ENCODE peak calls at places on chromosomes 3 and 15, in four cellular contexts. One of them, this sample, is unnamed. For H3K9me3, the result is how much of the 10 kb centered on the place peaks cover.

GRCh38 chr3:44762170-44762677 is 630 bp downstream of the KIF15 start:
- DNase-seq in GM12878: no peak
- DNase-seq in H1: no peak
- DNase-seq in HepG2: no peak
- DNase-seq in this sample: peak

GRCh38 chr3:117788499-117788898 is 1078.9 kb downstream of the TUSC7 start:
- DNase-seq in GM12878: no peak
- DNase-seq in H1: peak
- DNase-seq in HepG2: no peak
- DNase-seq in this sample: no peak

GRCh38 chr15:42385206-42385979 is 26.1 kb downstream of the CAPN3 start:
- DNase-seq in GM12878: no peak
- DNase-seq in H1: peak
- DNase-seq in HepG2: peak
- DNase-seq in this sample: peak

GRCh38 chr3:127671523-127672428 is 976 bp upstream of the ABTB1 start:
- DNase-seq in GM12878: no peak
- DNase-seq in H1: peak
- DNase-seq in HepG2: no peak
- DNase-seq in this sample: peak

GRCh38 chr3:10242182-10243065 is 5.8 kb upstream of the TATDN2 start:
- DNase-seq in GM12878: no peak
- DNase-seq in H1: no peak
- DNase-seq in HepG2: no peak
- DNase-seq in this sample: no peak

GRCh38 chr15:88644741-88645140 is 5.9 kb downstream of the ISG20 start:
- DNase-seq in GM12878: no peak
- DNase-seq in H1: no peak
- DNase-seq in HepG2: no peak
- DNase-seq in this sample: no peak

GRCh38 chr15:73979636-73980035 is 12.5 kb downstream of the STOML1 start:
- DNase-seq in GM12878: no peak
- DNase-seq in H1: no peak
- DNase-seq in HepG2: no peak
- DNase-seq in this sample: no peak

GRCh38 chr3:39183231-39184080 is 8.9 kb downstream of the XIRP1 start:
- DNase-seq in GM12878: no peak
- DNase-seq in H1: no peak
- DNase-seq in HepG2: no peak
- DNase-seq in this sample: no peak

GRCh38 chr3:9067352-9067975 is 104.2 kb upstream of the RAD18 start:
- DNase-seq in GM12878: peak
- DNase-seq in H1: peak
- DNase-seq in HepG2: peak
- DNase-seq in this sample: peak

GRCh38 chr3:98855811-98856400 is 45.6 kb downstream of the DCBLD2 start:
- DNase-seq in GM12878: no peak
- DNase-seq in H1: no peak
- DNase-seq in HepG2: no peak
- DNase-seq in this sample: no peak

GRCh38 chr15:56464893-56465520 is at the start of gene MNS1:
- DNase-seq in GM12878: peak
- DNase-seq in H1: no peak
- DNase-seq in HepG2: peak
- DNase-seq in this sample: peak

GRCh38 chr15:25224396-25224795 is 214.4 kb downstream of the UBE3A start:
- DNase-seq in GM12878: no peak
- DNase-seq in H1: no peak
- DNase-seq in HepG2: no peak
- DNase-seq in this sample: no peak
- H3K9me3 ChIP-seq in GM12878: under half
- H3K9me3 ChIP-seq in H1: half or more
- H3K9me3 ChIP-seq in HepG2: half or more
- H3K9me3 ChIP-seq in this sample: under half

GRCh38 chr3:147298511-147298982 is 107.8 kb downstream of the ZIC4 start:
- DNase-seq in GM12878: no peak
- DNase-seq in H1: no peak
- DNase-seq in HepG2: peak
- DNase-seq in this sample: no peak
- TF ChIP-seq CREB1 in GM12878: no peak
- TF ChIP-seq CREB1 in H1: no peak
- TF ChIP-seq CREB1 in HepG2: no peak
- TF ChIP-seq CREB1 in this sample: no peak

DNA sequence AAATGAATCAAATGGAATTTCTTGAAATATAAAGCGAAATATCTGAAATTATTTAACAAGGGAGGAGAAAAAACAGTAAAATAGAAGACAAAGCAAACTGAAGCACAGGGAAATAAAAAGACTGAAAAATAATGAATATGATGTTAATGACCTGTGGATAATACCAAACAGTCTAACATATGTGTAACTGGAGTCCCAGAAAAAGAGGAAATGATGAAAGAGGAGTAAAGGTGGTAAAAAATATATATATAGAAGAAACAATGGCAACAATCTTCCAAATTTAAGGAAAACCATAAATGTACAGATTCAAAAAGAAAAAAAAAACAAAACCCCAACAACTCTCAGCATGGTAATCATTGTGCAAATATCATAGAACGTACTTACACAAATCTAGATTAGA is 21.2 kb downstream of the UBE3A start:
- DNase-seq in GM12878: no peak
- DNase-seq in H1: no peak
- DNase-seq in HepG2: no peak
- DNase-seq in this sample: no peak
- H3K9me3 ChIP-seq in GM12878: under half
- H3K9me3 ChIP-seq in H1: under half
- H3K9me3 ChIP-seq in HepG2: under half
- H3K9me3 ChIP-seq in this sample: under half

GRCh38 chr3:108486272-108486787 is 24.1 kb downstream of the MYH15 start:
- DNase-seq in GM12878: no peak
- DNase-seq in H1: no peak
- DNase-seq in HepG2: no peak
- DNase-seq in this sample: no peak

GRCh38 chr3:108486910-108487309 is 23.5 kb downstream of the MYH15 start:
- DNase-seq in GM12878: no peak
- DNase-seq in H1: no peak
- DNase-seq in HepG2: no peak
- DNase-seq in this sample: no peak

GRCh38 chr3:108485146-108485545 is 25.2 kb downstream of the MYH15 start:
- DNase-seq in GM12878: no peak
- DNase-seq in H1: peak
- DNase-seq in HepG2: no peak
- DNase-seq in this sample: no peak

GRCh38 chr3:108488631-108489030 is 21.8 kb downstream of the MYH15 start:
- DNase-seq in GM12878: no peak
- DNase-seq in H1: no peak
- DNase-seq in HepG2: no peak
- DNase-seq in this sample: no peak

GRCh38 chr3:108487439-108487838 is 23.0 kb downstream of the MYH15 start:
- DNase-seq in GM12878: no peak
- DNase-seq in H1: no peak
- DNase-seq in HepG2: no peak
- DNase-seq in this sample: no peak
- TF ChIP-seq CREB1 in GM12878: no peak
- TF ChIP-seq CREB1 in H1: no peak
- TF ChIP-seq CREB1 in HepG2: no peak
- TF ChIP-seq CREB1 in this sample: no peak

GRCh38 chr3:196774191-196774820 is 34.6 kb downstream of the PAK2 start:
- DNase-seq in GM12878: peak
- DNase-seq in H1: no peak
- DNase-seq in HepG2: peak
- DNase-seq in this sample: no peak

GRCh38 chr3:196772897-196773296 is 33.2 kb downstream of the PAK2 start:
- DNase-seq in GM12878: no peak
- DNase-seq in H1: no peak
- DNase-seq in HepG2: peak
- DNase-seq in this sample: no peak

GRCh38 chr3:196774845-196775422 is 35.3 kb downstream of the PAK2 start:
- DNase-seq in GM12878: no peak
- DNase-seq in H1: no peak
- DNase-seq in HepG2: no peak
- DNase-seq in this sample: no peak

GRCh38 chr3:196778755-196779154 is 39.1 kb downstream of the PAK2 start:
- DNase-seq in GM12878: no peak
- DNase-seq in H1: no peak
- DNase-seq in HepG2: no peak
- DNase-seq in this sample: no peak

DNA sequence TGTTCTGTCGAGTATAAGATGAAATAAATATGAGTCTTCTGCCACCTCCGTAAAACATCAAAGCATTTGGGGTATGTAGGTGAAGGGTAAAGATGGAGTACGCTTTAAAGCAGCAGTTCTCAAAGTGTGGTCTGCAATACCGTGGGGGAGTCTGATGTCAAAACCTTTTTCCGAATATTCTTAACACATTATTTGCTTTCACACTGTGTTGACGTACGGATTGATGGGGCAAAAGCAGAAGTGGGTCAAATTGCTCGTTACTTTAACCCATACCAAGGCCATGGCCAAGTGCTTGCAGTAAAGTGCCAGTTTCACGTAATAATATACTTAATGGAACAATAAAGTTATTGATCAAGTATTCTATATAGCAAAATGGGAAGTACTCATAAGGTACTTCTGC is 36.3 kb downstream of the PAK2 start:
- DNase-seq in GM12878: no peak
- DNase-seq in H1: no peak
- DNase-seq in HepG2: no peak
- DNase-seq in this sample: no peak
- H3K9me3 ChIP-seq in GM12878: under half
- H3K9me3 ChIP-seq in H1: under half
- H3K9me3 ChIP-seq in HepG2: under half
- H3K9me3 ChIP-seq in this sample: under half

GRCh38 chr3:23129817-23130216 is 73.3 kb upstream of the UBE2E2 start:
- DNase-seq in GM12878: no peak
- DNase-seq in H1: no peak
- DNase-seq in HepG2: no peak
- DNase-seq in this sample: no peak
- TF ChIP-seq CREB1 in GM12878: no peak
- TF ChIP-seq CREB1 in H1: no peak
- TF ChIP-seq CREB1 in HepG2: no peak
- TF ChIP-seq CREB1 in this sample: no peak

GRCh38 chr15:25619076-25619475 is 180.3 kb upstream of the UBE3A start:
- DNase-seq in GM12878: no peak
- DNase-seq in H1: no peak
- DNase-seq in HepG2: no peak
- DNase-seq in this sample: no peak
- H3K9me3 ChIP-seq in GM12878: under half
- H3K9me3 ChIP-seq in H1: under half
- H3K9me3 ChIP-seq in HepG2: under half
- H3K9me3 ChIP-seq in this sample: under half

GRCh38 chr3:100492059-100492809 is at the start of gene TMEM45A:
- DNase-seq in GM12878: peak
- DNase-seq in H1: peak
- DNase-seq in HepG2: peak
- DNase-seq in this sample: peak

GRCh38 chr3:100489118-100489517 is 3.3 kb upstream of the TMEM45A start:
- DNase-seq in GM12878: no peak
- DNase-seq in H1: no peak
- DNase-seq in HepG2: no peak
- DNase-seq in this sample: no peak

GRCh38 chr3:100496711-100497261 is 4.4 kb downstream of the TMEM45A start:
- DNase-seq in GM12878: peak
- DNase-seq in H1: no peak
- DNase-seq in HepG2: peak
- DNase-seq in this sample: no peak

GRCh38 chr3:100486808-100487207 is 5.6 kb upstream of the TMEM45A start:
- DNase-seq in GM12878: no peak
- DNase-seq in H1: no peak
- DNase-seq in HepG2: no peak
- DNase-seq in this sample: no peak

DNA sequence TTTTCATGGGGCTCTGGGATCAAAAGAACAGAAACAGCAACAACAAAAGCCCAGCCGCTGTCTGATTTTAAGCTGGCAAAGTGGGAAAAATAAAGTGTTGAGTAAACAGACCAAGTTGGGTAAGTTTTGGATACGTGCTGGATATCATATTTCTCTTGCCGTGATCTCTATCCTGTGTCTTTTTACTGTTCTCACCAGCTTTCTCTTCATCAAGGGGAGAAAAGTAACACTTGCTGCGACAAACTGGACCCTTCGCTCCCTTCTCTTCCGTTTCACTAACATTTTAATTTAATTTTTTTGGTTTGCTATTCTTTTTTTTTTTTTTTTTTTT is 356 bp downstream of the TMEM45A start:
- DNase-seq in GM12878: no peak
- DNase-seq in H1: no peak
- DNase-seq in HepG2: no peak
- DNase-seq in this sample: no peak
- TF ChIP-seq CREB1 in GM12878: no peak
- TF ChIP-seq CREB1 in H1: no peak
- TF ChIP-seq CREB1 in HepG2: no peak
- TF ChIP-seq CREB1 in this sample: no peak

This sample was measured in K562.